ENCODE peak calls at places on chromosome 21, in four cellular contexts. Q is frontal cortex, E is substantia nigra, H is GM13977. S is an unnamed sample.

GRCh38 chr21:41662761-41663160 is 104.1 kb downstream of the RIPK4 start:
- DNase-seq in E (no peak), Q (no peak), H (no peak), S (no peak)

GRCh38 chr21:46149205-46149901 is 6.0 kb downstream of the FTCD start:
- DNase-seq in Q (no peak), E (no peak), H (no peak), S (no peak)

GRCh38 chr21:36422279-36423098 is 37.3 kb downstream of the CHAF1B start:
- DNase-seq in Q (no peak), E (no peak), H (peak), S (peak)

GRCh38 chr21:42616366-42617340 is 36.8 kb upstream of the PDE9A start:
- DNase-seq in E (no peak), H (no peak), Q (no peak), S (no peak)

GRCh38 chr21:42618713-42619112 is 34.7 kb upstream of the PDE9A start:
- DNase-seq in H (no peak), Q (no peak), E (no peak), S (no peak)

GRCh38 chr21:33817663-33818433 is 97.8 kb downstream of the ATP5PO start:
- DNase-seq in E (no peak), H (no peak), Q (no peak), S (no peak)

GRCh38 chr21:27569831-27570230 is 602.9 kb upstream of the ADAMTS5 start:
- DNase-seq in E (no peak), H (no peak), Q (no peak), S (no peak)

GRCh38 chr21:37341254-37341960 is 25.2 kb upstream of the DYRK1A start:
- DNase-seq in Q (no peak), H (no peak), E (no peak), S (no peak)

GRCh38 chr21:45463871-45464270 is 58.9 kb downstream of the COL18A1 start:
- DNase-seq in E (no peak), Q (no peak), H (no peak), S (no peak)

GRCh38 chr21:25369524-25370300 is 237.6 kb downstream of the MRPL39 start:
- DNase-seq in E (no peak), Q (no peak), H (no peak), S (no peak)

GRCh38 chr21:44703731-44704635 is 7.0 kb downstream of the KRTAP10-12 start:
- DNase-seq in E (no peak), H (peak), Q (no peak), S (no peak)

GRCh38 chr21:31750843-31751242 is 18.9 kb upstream of the SCAF4 start:
- DNase-seq in Q (no peak), E (no peak), H (no peak), S (no peak)

GRCh38 chr21:32329776-32330175 is 31.1 kb downstream of the MRAP start:
- DNase-seq in Q (no peak), H (no peak), E (no peak), S (no peak)

GRCh38 chr21:37072239-37072987 is 458 bp downstream of the PIGP start:
- DNase-seq in Q (peak), E (no peak), H (no peak), S (peak)

GRCh38 chr21:41419921-41420862 is 5.8 kb upstream of the MX1 start:
- DNase-seq in E (no peak), Q (peak), H (peak), S (peak)

GRCh38 chr21:33330726-33331125 is 6.0 kb downstream of the IFNAR1 start:
- DNase-seq in E (no peak), Q (no peak), H (no peak), S (no peak)

GRCh38 chr21:29586696-29587095 is 288.0 kb downstream of the BACH1 start:
- DNase-seq in Q (no peak), H (no peak), E (no peak), S (no peak)

GRCh38 chr21:43609501-43610340 is 49.6 kb downstream of the HSF2BP start:
- DNase-seq in E (no peak), H (no peak), Q (no peak), S (no peak)

S was measured in AML-193.